ENCODE peak calls at places on chromosomes 11 and 22, in four cellular contexts. One of them, this sample, is unnamed.

GRCh38 chr22:45918455-45919370 is 58.2 kb downstream of the WNT7B start:
- DNase-seq in COLO829: no peak
- DNase-seq in RWPE1: peak
- DNase-seq in fibroblast of the aortic adventitia: no peak
- DNase-seq in this sample: no peak

GRCh38 chr11:93871521-93871920 is 21.1 kb upstream of the VSTM5 start:
- DNase-seq in RWPE1: no peak
- DNase-seq in COLO829: no peak
- DNase-seq in fibroblast of the aortic adventitia: no peak
- DNase-seq in this sample: no peak

GRCh38 chr11:49995559-49995958 is 13.2 kb upstream of the OR4C12 start:
- DNase-seq in RWPE1: no peak
- DNase-seq in fibroblast of the aortic adventitia: peak
- DNase-seq in COLO829: peak
- DNase-seq in this sample: peak

GRCh38 chr11:16604784-16605439 is 133.5 kb upstream of the C11orf58 start:
- DNase-seq in RWPE1: no peak
- DNase-seq in fibroblast of the aortic adventitia: no peak
- DNase-seq in COLO829: no peak
- DNase-seq in this sample: peak

GRCh38 chr11:30635401-30635989 is 49.3 kb upstream of the MPPED2 start:
- DNase-seq in RWPE1: no peak
- DNase-seq in COLO829: no peak
- DNase-seq in fibroblast of the aortic adventitia: no peak
- DNase-seq in this sample: no peak

GRCh38 chr11:122665882-122666281 is 10.4 kb downstream of the UBASH3B start:
- DNase-seq in COLO829: no peak
- DNase-seq in RWPE1: no peak
- DNase-seq in fibroblast of the aortic adventitia: no peak
- DNase-seq in this sample: no peak

GRCh38 chr11:78586452-78587046 is 11.9 kb upstream of the NARS2 start:
- DNase-seq in fibroblast of the aortic adventitia: no peak
- DNase-seq in RWPE1: no peak
- DNase-seq in COLO829: peak
- DNase-seq in this sample: peak

GRCh38 chr22:50705219-50705691 is 32.6 kb downstream of the SHANK3 start:
- DNase-seq in COLO829: no peak
- DNase-seq in RWPE1: no peak
- DNase-seq in fibroblast of the aortic adventitia: peak
- DNase-seq in this sample: peak

GRCh38 chr11:73152086-73152853 is 10.2 kb upstream of the FCHSD2 start:
- DNase-seq in fibroblast of the aortic adventitia: no peak
- DNase-seq in RWPE1: no peak
- DNase-seq in COLO829: no peak
- DNase-seq in this sample: no peak

GRCh38 chr22:39308614-39309363 is 10.6 kb downstream of the RPL3 start:
- DNase-seq in fibroblast of the aortic adventitia: peak
- DNase-seq in RWPE1: peak
- DNase-seq in COLO829: peak
- DNase-seq in this sample: no peak

GRCh38 chr11:109132539-109132938 is 289.5 kb upstream of the C11orf87 start:
- DNase-seq in RWPE1: no peak
- DNase-seq in COLO829: no peak
- DNase-seq in fibroblast of the aortic adventitia: no peak
- DNase-seq in this sample: no peak

GRCh38 chr11:405323-405975 is 9.3 kb downstream of the SIGIRR start:
- DNase-seq in COLO829: no peak
- DNase-seq in RWPE1: no peak
- DNase-seq in fibroblast of the aortic adventitia: peak
- DNase-seq in this sample: no peak

GRCh38 chr11:118529584-118530175 is 1.3 kb upstream of the TMEM25 start:
- DNase-seq in COLO829: no peak
- DNase-seq in fibroblast of the aortic adventitia: no peak
- DNase-seq in RWPE1: no peak
- DNase-seq in this sample: no peak

GRCh38 chr11:86390499-86390898 is 15.8 kb downstream of the CCDC81 start:
- DNase-seq in fibroblast of the aortic adventitia: no peak
- DNase-seq in RWPE1: no peak
- DNase-seq in COLO829: no peak
- DNase-seq in this sample: no peak

GRCh38 chr22:50032109-50032871 is 19.7 kb upstream of the IL17REL start:
- DNase-seq in fibroblast of the aortic adventitia: no peak
- DNase-seq in COLO829: no peak
- DNase-seq in RWPE1: no peak
- DNase-seq in this sample: no peak

GRCh38 chr22:46866591-46866990 is 104.1 kb downstream of the TBC1D22A start:
- DNase-seq in fibroblast of the aortic adventitia: peak
- DNase-seq in RWPE1: peak
- DNase-seq in COLO829: no peak
- DNase-seq in this sample: no peak

GRCh38 chr11:120121336-120121735 is 16.6 kb downstream of the TRIM29 start:
- DNase-seq in fibroblast of the aortic adventitia: no peak
- DNase-seq in COLO829: no peak
- DNase-seq in RWPE1: peak
- DNase-seq in this sample: no peak

GRCh38 chr11:95229199-95230053 is 1.6 kb downstream of the SESN3 start:
- DNase-seq in COLO829: peak
- DNase-seq in RWPE1: no peak
- DNase-seq in fibroblast of the aortic adventitia: peak
- DNase-seq in this sample: no peak

GRCh38 chr22:31586137-31586920 is 75.7 kb downstream of the PISD start:
- DNase-seq in COLO829: no peak
- DNase-seq in RWPE1: no peak
- DNase-seq in fibroblast of the aortic adventitia: peak
- DNase-seq in this sample: no peak

GRCh38 chr11:73308963-73309960 is 1.2 kb downstream of the ARHGEF17 start:
- DNase-seq in COLO829: peak
- DNase-seq in fibroblast of the aortic adventitia: peak
- DNase-seq in RWPE1: peak
- DNase-seq in this sample: peak

GRCh38 chr11:31325162-31325561 is 44.4 kb downstream of the DCDC1 start:
- DNase-seq in RWPE1: peak
- DNase-seq in fibroblast of the aortic adventitia: peak
- DNase-seq in COLO829: peak
- DNase-seq in this sample: no peak

GRCh38 chr11:120667281-120667680 is 155.7 kb downstream of the GRIK4 start:
- DNase-seq in fibroblast of the aortic adventitia: no peak
- DNase-seq in COLO829: peak
- DNase-seq in RWPE1: no peak
- DNase-seq in this sample: peak

GRCh38 chr11:75582935-75583709 is 21.1 kb downstream of the SERPINH1 start:
- DNase-seq in COLO829: no peak
- DNase-seq in fibroblast of the aortic adventitia: peak
- DNase-seq in RWPE1: peak
- DNase-seq in this sample: peak

GRCh38 chr11:3867209-3868071 is 12.0 kb downstream of the STIM1 start:
- DNase-seq in RWPE1: no peak
- DNase-seq in COLO829: no peak
- DNase-seq in fibroblast of the aortic adventitia: peak
- DNase-seq in this sample: peak

GRCh38 chr22:20550851-20551744 is 43.7 kb downstream of the MED15 start:
- DNase-seq in fibroblast of the aortic adventitia: peak
- DNase-seq in COLO829: peak
- DNase-seq in RWPE1: no peak
- DNase-seq in this sample: no peak

GRCh38 chr22:29253561-29254282 is 14.1 kb downstream of the RHBDD3 start:
- DNase-seq in fibroblast of the aortic adventitia: no peak
- DNase-seq in RWPE1: no peak
- DNase-seq in COLO829: no peak
- DNase-seq in this sample: no peak

GRCh38 chr11:10459029-10459970 is 4.2 kb downstream of the AMPD3 start:
- DNase-seq in fibroblast of the aortic adventitia: no peak
- DNase-seq in RWPE1: no peak
- DNase-seq in COLO829: no peak
- DNase-seq in this sample: peak

GRCh38 chr11:6606471-6607189 is 3.1 kb downstream of the ILK start:
- DNase-seq in fibroblast of the aortic adventitia: peak
- DNase-seq in RWPE1: peak
- DNase-seq in COLO829: peak
- DNase-seq in this sample: peak

GRCh38 chr11:114228401-114229061 is 67.7 kb upstream of the NNMT start:
- DNase-seq in RWPE1: no peak
- DNase-seq in COLO829: no peak
- DNase-seq in fibroblast of the aortic adventitia: no peak
- DNase-seq in this sample: no peak

GRCh38 chr11:94706211-94706610 is 61.9 kb upstream of the AMOTL1 start:
- DNase-seq in COLO829: no peak
- DNase-seq in fibroblast of the aortic adventitia: peak
- DNase-seq in RWPE1: peak
- DNase-seq in this sample: no peak

GRCh38 chr11:10742460-10743208 is 8.4 kb upstream of the CTR9 start:
- DNase-seq in RWPE1: no peak
- DNase-seq in fibroblast of the aortic adventitia: peak
- DNase-seq in COLO829: no peak
- DNase-seq in this sample: peak

GRCh38 chr11:94599510-94599909 is 32.3 kb downstream of the PIWIL4 start:
- DNase-seq in RWPE1: no peak
- DNase-seq in COLO829: no peak
- DNase-seq in fibroblast of the aortic adventitia: no peak
- DNase-seq in this sample: no peak

GRCh38 chr22:39284142-39284980 is 35.1 kb downstream of the RPL3 start:
- DNase-seq in RWPE1: no peak
- DNase-seq in COLO829: peak
- DNase-seq in fibroblast of the aortic adventitia: no peak
- DNase-seq in this sample: no peak

GRCh38 chr11:33733978-33734377 is 2.2 kb downstream of the CD59 start:
- DNase-seq in COLO829: no peak
- DNase-seq in RWPE1: no peak
- DNase-seq in fibroblast of the aortic adventitia: no peak
- DNase-seq in this sample: no peak

GRCh38 chr22:47627561-47628253 is 865.3 kb downstream of the TBC1D22A start:
- DNase-seq in COLO829: peak
- DNase-seq in fibroblast of the aortic adventitia: no peak
- DNase-seq in RWPE1: no peak
- DNase-seq in this sample: no peak

GRCh38 chr11:106925245-106925644 is 93.0 kb downstream of the GUCY1A2 start:
- DNase-seq in COLO829: no peak
- DNase-seq in RWPE1: no peak
- DNase-seq in fibroblast of the aortic adventitia: peak
- DNase-seq in this sample: no peak

GRCh38 chr11:44875056-44875455 is 75.6 kb downstream of the TP53I11 start:
- DNase-seq in RWPE1: no peak
- DNase-seq in fibroblast of the aortic adventitia: no peak
- DNase-seq in COLO829: no peak
- DNase-seq in this sample: no peak

GRCh38 chr11:3057069-3057963 is at the start of gene CARS1:
- DNase-seq in RWPE1: peak
- DNase-seq in COLO829: peak
- DNase-seq in fibroblast of the aortic adventitia: peak
- DNase-seq in this sample: peak